ENCODE peak calls at places on chromosome 5, in ten cellular contexts. W, E, B, Z, V, D, K, N, P and F are unnamed samples.

GRCh38 chr5:73442960-73443627 is 5.5 kb downstream of the FOXD1 start:
- DNase-seq in E (peak; percentile 7), N (no peak), B (no peak), Z (no peak), D (no peak), K (no peak), P (peak; percentile 58), V (no peak), W (no peak), F (no peak)

GRCh38 chr5:118701796-118702195 is 286.6 kb downstream of the DTWD2 start:
- DNase-seq in D (no peak), B (no peak), W (no peak), K (no peak), N (no peak), E (no peak), Z (no peak), P (no peak), V (no peak), F (no peak)

GRCh38 chr5:170166101-170166500 is 60.4 kb downstream of the FOXI1 start:
- DNase-seq in E (no peak), N (no peak), P (no peak), K (no peak), V (no peak), D (no peak), Z (no peak), B (no peak), W (no peak), F (no peak)

GRCh38 chr5:181108578-181109165 is 22.3 kb downstream of the OR2V1 start:
- DNase-seq in V (no peak), Z (no peak), P (no peak), N (no peak), D (no peak), W (no peak), K (no peak), B (no peak), E (no peak), F (no peak)

GRCh38 chr5:41508186-41508585 is 2.2 kb downstream of the PLCXD3 start:
- DNase-seq in B (no peak), W (no peak), D (no peak), Z (no peak), K (no peak), E (no peak), V (no peak), N (no peak), P (no peak), F (no peak)

GRCh38 chr5:125668904-125669303 is 754.3 kb upstream of the GRAMD2B start:
- DNase-seq in D (no peak), N (no peak), V (no peak), E (peak; percentile 78), P (no peak), B (no peak), K (no peak), Z (no peak), W (no peak), F (no peak)

GRCh38 chr5:1111727-1112289 is at the start of gene SLC12A7:
- DNase-seq in V (peak; percentile 79), B (no peak), D (no peak), N (peak; percentile 70), P (no peak), K (no peak), E (peak; percentile 77), Z (no peak), W (peak; percentile 38), F (peak; percentile 96)

GRCh38 chr5:96901384-96901783 is 25.1 kb downstream of the ERAP2 start:
- DNase-seq in K (no peak), Z (peak; percentile 20), P (no peak), N (no peak), D (no peak), W (no peak), B (no peak), V (no peak), E (peak; percentile 22), F (no peak)

GRCh38 chr5:35854248-35854647 is 2.4 kb upstream of the IL7R start:
- DNase-seq in B (no peak), K (no peak), V (no peak), P (no peak), E (no peak), W (peak; percentile 53), Z (no peak), D (no peak), N (no peak), F (no peak)

GRCh38 chr5:14825977-14826376 is 45.6 kb downstream of the ANKH start:
- DNase-seq in K (no peak), E (no peak), W (no peak), N (no peak), D (no peak), P (no peak), V (no peak), B (no peak), Z (peak; percentile 12), F (no peak)

GRCh38 chr5:50711280-50711679 is 44.8 kb downstream of the PARP8 start:
- DNase-seq in Z (no peak), W (peak; percentile 21), K (no peak), V (no peak), P (peak; percentile 51), E (no peak), N (no peak), D (peak; percentile 11), B (peak; percentile 10), F (no peak)

GRCh38 chr5:28648108-28648507 is 1609.7 kb upstream of the CDH9 start:
- DNase-seq in E (peak; percentile 24), V (no peak), K (peak; percentile 1), P (peak; percentile 39), N (no peak), Z (peak; percentile 1), B (no peak), W (no peak), D (no peak), F (no peak)

GRCh38 chr5:54446169-54446786 is 9.2 kb upstream of the HSPB3 start:
- DNase-seq in B (peak; percentile 35), D (peak; percentile 42), V (no peak), W (no peak), N (no peak), P (no peak), K (no peak), E (no peak), Z (no peak), F (no peak)

GRCh38 chr5:33311893-33312292 is 128.9 kb upstream of the TARS1 start:
- DNase-seq in N (no peak), V (no peak), E (no peak), Z (no peak), P (peak; percentile 84), W (no peak), K (peak; percentile 89), B (peak; percentile 96), D (no peak), F (peak; percentile 81)

GRCh38 chr5:111655169-111655924 is 101.6 kb downstream of the NREP start:
- DNase-seq in E (no peak), B (peak; percentile 98), D (peak; percentile 46), P (peak; percentile 65), V (no peak), K (peak; percentile 89), N (no peak), W (no peak), Z (peak; percentile 1), F (peak; percentile 53)

GRCh38 chr5:65831276-65831675 is 95.1 kb upstream of the ERBIN start:
- DNase-seq in Z (no peak), W (no peak), P (no peak), B (no peak), N (no peak), K (no peak), E (no peak), V (no peak), D (no peak), F (no peak)

DNA sequence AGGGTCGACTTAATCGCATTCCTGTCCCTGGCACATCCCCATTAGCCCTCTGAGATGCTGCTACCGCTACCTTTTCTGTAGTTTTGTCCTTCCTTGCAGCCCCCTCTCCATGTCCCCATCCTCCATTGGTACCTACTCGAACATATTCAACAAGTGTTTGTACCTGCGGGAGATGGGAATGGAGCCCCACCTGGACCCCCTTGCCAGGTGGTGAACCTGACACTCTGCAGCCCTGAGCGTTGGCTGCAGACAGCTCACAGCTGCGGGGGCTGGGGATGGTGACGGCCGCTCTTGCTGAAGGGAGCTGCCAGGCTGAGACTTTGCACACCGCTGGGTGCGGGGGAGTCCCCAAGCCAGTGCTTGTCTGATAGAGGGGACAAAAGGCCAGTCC is 96.3 kb upstream of the DAP start:
- DNase-seq in N (no peak), E (peak; percentile 39), Z (no peak), W (no peak), V (peak; percentile 18), P (no peak), B (no peak), D (no peak), K (no peak), F (no peak)
- TF ChIP-seq CTCF in N (peak; percentile 53), E (no peak), Z (no peak), W (no peak), V (no peak), P (no peak), B (no peak), D (no peak), K (no peak), F (no peak)

DNA sequence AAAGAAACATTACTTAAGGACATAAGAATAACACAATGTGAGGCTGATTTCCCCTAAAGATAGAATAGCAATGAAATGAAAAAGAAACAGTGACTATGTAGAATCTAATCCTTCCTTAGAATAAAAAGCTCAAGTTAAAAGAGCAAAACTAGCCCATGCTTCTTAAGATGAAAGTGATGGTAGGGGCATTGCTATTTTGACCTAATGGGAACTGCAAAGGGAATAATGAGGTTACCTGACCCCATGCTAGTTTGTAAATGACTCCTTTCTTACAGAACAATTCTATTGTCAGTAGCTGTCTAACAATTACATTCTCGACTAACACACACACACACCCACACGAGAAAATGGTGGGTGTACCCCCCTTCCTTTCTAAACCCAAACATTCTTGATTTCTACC is 575.8 kb downstream of the CSNK1G3 start:
- DNase-seq in B (no peak), W (no peak), E (peak; percentile 51), D (no peak), V (no peak), P (no peak), K (no peak), N (no peak), Z (no peak), F (no peak)
- TF ChIP-seq CTCF in B (no peak), W (no peak), E (no peak), D (no peak), V (no peak), P (no peak), K (no peak), N (no peak), Z (no peak), F (no peak)

GRCh38 chr5:147515269-147515668 is 5.4 kb upstream of the DPYSL3 start:
- DNase-seq in W (no peak), D (no peak), Z (no peak), B (no peak), V (no peak), P (no peak), K (no peak), N (no peak), E (peak; percentile 52), F (no peak)
- TF ChIP-seq CTCF in W (no peak), D (no peak), Z (no peak), B (no peak), V (no peak), P (no peak), K (no peak), N (no peak), E (no peak), F (no peak)

GRCh38 chr5:81301221-81302015 is at the start of gene ZCCHC9:
- DNase-seq in V (peak; percentile 98), E (peak; percentile 98), N (peak; percentile 91), B (peak; percentile 94), P (peak; percentile 97), D (peak; percentile 94), Z (peak; percentile 90), K (peak; percentile 97), W (peak; percentile 88), F (peak; percentile 92)
- TF ChIP-seq CTCF in V (peak; percentile 26), E (peak; percentile 28), N (peak; percentile 15), B (peak; percentile 30), P (peak; percentile 47), D (peak; percentile 27), Z (peak; percentile 84), K (peak; percentile 30), W (no peak), F (peak; percentile 19)